ENCODE peak calls at places on chromosomes 2 and 18, in nine cellular contexts. Y is psoas muscle, Z is endodermal cell, A is ovary, L is RWPE1, Q is stomach, E is right atrium auricular region, O is cardiac muscle cell, W is hepatocyte. J is an unnamed sample.

GRCh38 chr2:230358305-230358704 is 31.3 kb downstream of the SP140L start:
- DNase-seq in Y (no peak), Z (no peak), A (no peak), L (no peak), Q (no peak), E (no peak), O (no peak), W (no peak), J (no peak)

GRCh38 chr2:23069156-23069555 is 315.8 kb upstream of the KLHL29 start:
- DNase-seq in Y (no peak), Z (no peak), A (no peak), L (no peak), Q (no peak), E (no peak), O (no peak), W (peak), J (no peak)

GRCh38 chr2:225353579-225354085 is 45.9 kb upstream of the NYAP2 start:
- DNase-seq in Y (no peak), Z (no peak), A (no peak), L (no peak), Q (no peak), E (no peak), O (no peak), W (no peak), J (no peak)

GRCh38 chr2:42359304-42359749 is 1.7 kb downstream of the COX7A2L start:
- DNase-seq in Y (no peak), Z (no peak), A (no peak), L (no peak), Q (no peak), E (no peak), O (no peak), W (no peak), J (no peak)

GRCh38 chr2:237223208-237223861 is 137.6 kb downstream of the COPS8 start:
- DNase-seq in Y (peak), Z (peak), A (peak), L (no peak), Q (no peak), E (peak), O (no peak), W (no peak), J (no peak)

GRCh38 chr2:226609361-226609760 is 190.3 kb downstream of the IRS1 start:
- DNase-seq in Y (no peak), Z (no peak), A (no peak), L (no peak), Q (no peak), E (no peak), O (no peak), W (peak), J (no peak)

GRCh38 chr2:135744761-135745314 is 3.2 kb downstream of the UBXN4 start:
- DNase-seq in Y (no peak), Z (peak), A (no peak), L (peak), Q (no peak), E (no peak), O (peak), W (peak), J (peak)

GRCh38 chr2:88067598-88067997 is at the start of gene SMYD1:
- DNase-seq in Y (peak), Z (no peak), A (no peak), L (no peak), Q (no peak), E (peak), O (peak), W (no peak), J (no peak)

GRCh38 chr2:234716271-234716670 is 219.4 kb upstream of the ARL4C start:
- DNase-seq in Y (no peak), Z (no peak), A (no peak), L (no peak), Q (no peak), E (no peak), O (no peak), W (no peak), J (no peak)

GRCh38 chr2:210955591-210955990 is 399.2 kb downstream of the CPS1 start:
- DNase-seq in Y (no peak), Z (no peak), A (no peak), L (peak), Q (no peak), E (no peak), O (no peak), W (peak), J (no peak)

GRCh38 chr2:121976912-121977311 is 221.5 kb downstream of the TSN start:
- DNase-seq in Y (no peak), Z (no peak), A (no peak), L (no peak), Q (no peak), E (no peak), O (peak), W (no peak), J (no peak)

GRCh38 chr2:10373931-10374330 is 71.2 kb downstream of the HPCAL1 start:
- DNase-seq in Y (no peak), Z (no peak), A (no peak), L (no peak), Q (no peak), E (no peak), O (no peak), W (no peak), J (no peak)

GRCh38 chr2:217491271-217491670 is 511.5 kb downstream of the TNS1 start:
- DNase-seq in Y (no peak), Z (no peak), A (no peak), L (no peak), Q (no peak), E (no peak), O (no peak), W (peak), J (no peak)

GRCh38 chr2:195445639-195446038 is 211.4 kb upstream of the SLC39A10 start:
- DNase-seq in Y (no peak), Z (no peak), A (no peak), L (no peak), Q (no peak), E (no peak), O (no peak), W (no peak), J (no peak)

GRCh38 chr18:66749475-66750035 is 145.7 kb upstream of the CDH19 start:
- DNase-seq in Y (no peak), Z (no peak), A (no peak), L (no peak), Q (no peak), E (no peak), O (no peak), W (no peak), J (no peak)

GRCh38 chr2:143730155-143730949 is 601.1 kb downstream of the ARHGAP15 start:
- DNase-seq in Y (no peak), Z (no peak), A (no peak), L (peak), Q (no peak), E (no peak), O (no peak), W (no peak), J (no peak)

GRCh38 chr2:117686699-117687098 is 127.8 kb upstream of the DDX18 start:
- DNase-seq in Y (no peak), Z (no peak), A (no peak), L (no peak), Q (no peak), E (no peak), O (no peak), W (no peak), J (no peak)

GRCh38 chr2:230925443-230925878 is 419 bp upstream of the GPR55 start:
- DNase-seq in Y (no peak), Z (peak), A (no peak), L (no peak), Q (peak), E (no peak), O (no peak), W (no peak), J (no peak)

GRCh38 chr18:74868461-74868860 is 270.8 kb downstream of the ZNF407 start:
- DNase-seq in Y (no peak), Z (peak), A (no peak), L (no peak), Q (no peak), E (no peak), O (peak), W (no peak), J (no peak)

GRCh38 chr2:172859821-172860707 is 124.4 kb downstream of the RAPGEF4 start:
- DNase-seq in Y (no peak), Z (no peak), A (no peak), L (no peak), Q (no peak), E (no peak), O (no peak), W (no peak), J (no peak)

GRCh38 chr2:172861163-172861562 is 125.5 kb downstream of the RAPGEF4 start:
- DNase-seq in Y (no peak), Z (no peak), A (no peak), L (no peak), Q (no peak), E (no peak), O (no peak), W (no peak), J (no peak)

GRCh38 chr2:172861632-172862031 is 126.0 kb downstream of the RAPGEF4 start:
- DNase-seq in Y (no peak), Z (no peak), A (no peak), L (no peak), Q (no peak), E (no peak), O (no peak), W (no peak), J (no peak)

GRCh38 chr2:172863341-172863740 is 127.7 kb downstream of the RAPGEF4 start:
- DNase-seq in Y (no peak), Z (no peak), A (no peak), L (no peak), Q (no peak), E (no peak), O (no peak), W (no peak), J (no peak)

DNA sequence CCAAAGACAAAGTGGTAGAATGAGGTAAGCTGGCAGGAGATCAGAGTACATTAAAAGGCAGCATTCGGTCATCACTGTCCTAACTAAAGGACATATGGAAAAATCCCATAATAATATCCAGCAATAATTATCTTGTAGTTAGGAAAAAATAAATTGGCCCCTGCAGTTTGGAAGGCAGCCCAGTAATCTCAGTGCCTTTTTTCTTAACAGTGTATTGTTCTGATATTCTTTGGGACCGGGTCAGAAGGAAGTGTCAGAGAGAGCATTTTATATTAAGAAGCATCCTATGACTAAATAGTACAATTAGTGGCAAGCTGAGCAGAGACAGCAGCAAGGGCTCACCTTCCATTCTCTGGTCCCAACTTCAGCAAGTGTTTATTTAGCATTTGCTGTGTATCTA is 126.4 kb downstream of the RAPGEF4 start:
- DNase-seq in Y (no peak), Z (no peak), A (no peak), L (no peak), Q (no peak), E (no peak), O (no peak), W (no peak), J (no peak)
- TF ChIP-seq CTCF in Y (no peak), Z (no peak), A (no peak), L (no peak), Q (no peak), E (no peak), O (no peak), W (no peak), J (no peak)

DNA sequence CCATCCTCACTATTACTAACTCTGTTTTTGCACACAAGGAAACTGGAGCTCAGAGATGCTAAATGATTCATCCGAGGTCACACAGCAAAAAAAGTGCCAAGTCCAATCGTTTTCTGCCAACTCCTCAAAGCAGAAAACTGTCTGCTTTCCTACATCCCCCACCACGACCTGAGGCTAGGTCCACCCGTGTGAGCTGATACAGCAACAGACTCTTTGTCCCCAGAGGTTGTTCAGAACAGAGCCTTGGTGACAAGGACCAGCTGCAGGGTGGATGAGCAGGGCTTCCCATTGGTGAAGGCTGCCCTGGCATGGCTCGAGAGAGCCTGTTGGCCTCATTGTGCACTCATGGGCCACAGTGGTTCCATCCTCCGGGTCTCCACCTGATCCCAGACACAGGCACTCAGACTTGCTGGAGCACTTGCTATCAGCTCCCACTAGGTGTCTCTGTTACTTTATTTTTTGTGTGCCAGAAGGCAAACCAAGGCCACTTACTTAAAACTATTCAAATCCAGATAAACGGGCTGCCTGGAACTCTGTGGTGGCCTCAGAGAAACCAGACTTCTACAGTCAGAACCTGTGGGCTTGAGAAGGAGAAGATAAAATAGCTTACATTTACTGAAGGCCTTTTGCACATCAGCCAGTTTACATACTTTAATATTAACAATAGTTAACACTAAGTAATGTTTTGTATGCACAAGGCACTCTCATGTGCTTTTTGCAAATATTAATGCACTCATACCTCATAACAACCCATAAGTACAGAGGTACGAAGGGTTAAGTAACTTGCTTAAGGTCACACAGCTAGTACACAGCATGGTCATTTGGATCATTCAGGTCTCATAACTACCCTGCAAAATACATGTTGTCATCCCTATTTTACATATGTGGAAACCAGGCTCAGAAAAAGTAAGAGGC is 62.9 kb upstream of the CTIF start:
- DNase-seq in Y (no peak), Z (peak), A (peak), L (peak), Q (peak), E (peak), O (peak), W (peak), J (peak)
- TF ChIP-seq CTCF in Y (peak), Z (peak), A (peak), L (peak), Q (peak), E (peak), O (peak), W (peak), J (peak)

DNA sequence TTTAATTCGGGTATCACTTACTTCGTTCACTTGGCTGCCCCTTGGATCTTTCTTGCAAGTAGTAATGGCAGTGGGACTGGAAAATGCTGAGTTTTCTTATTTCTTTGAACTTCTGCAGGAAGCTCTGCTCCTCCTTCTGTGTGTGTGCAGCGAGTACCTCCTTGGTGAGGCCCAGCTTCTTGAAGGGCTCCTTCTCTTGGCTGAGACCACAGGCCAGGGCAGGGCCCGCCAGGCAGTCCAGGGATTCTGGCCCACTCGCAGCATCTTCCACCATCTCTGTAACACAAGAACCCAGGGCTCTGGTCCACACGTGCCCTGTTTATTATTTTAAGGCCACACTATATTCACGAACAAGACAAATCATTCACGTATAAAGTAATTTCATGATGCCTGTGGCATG is 15.8 kb upstream of the HES6 start:
- DNase-seq in Y (peak), Z (no peak), A (no peak), L (no peak), Q (no peak), E (no peak), O (no peak), W (no peak), J (no peak)
- TF ChIP-seq CTCF in Y (no peak), Z (no peak), A (no peak), L (no peak), Q (no peak), E (no peak), O (no peak), W (no peak), J (no peak)

DNA sequence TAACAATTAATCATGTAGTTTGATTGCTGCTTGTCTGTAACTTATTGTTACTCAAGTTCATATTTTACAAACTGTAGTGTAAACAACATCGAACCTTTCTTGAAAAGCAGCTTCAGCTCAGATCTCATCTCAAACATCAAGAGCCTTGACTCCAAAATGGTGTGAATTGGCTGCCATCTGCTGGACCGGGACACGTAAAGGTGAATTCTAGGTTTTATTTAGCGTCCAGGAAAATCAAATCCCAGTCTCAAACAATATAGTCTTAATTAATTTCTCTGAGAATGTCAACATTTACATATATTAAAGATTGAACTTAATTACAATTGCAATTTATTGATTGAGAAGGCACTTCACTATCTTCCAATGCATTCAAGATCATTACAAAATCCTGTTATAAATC is 453.0 kb downstream of the GALR1 start:
- DNase-seq in Y (no peak), Z (peak), A (no peak), L (peak), Q (no peak), E (no peak), O (peak), W (peak), J (no peak)
- TF ChIP-seq CTCF in Y (peak), Z (peak), A (no peak), L (peak), Q (no peak), E (no peak), O (no peak), W (peak), J (peak)

DNA sequence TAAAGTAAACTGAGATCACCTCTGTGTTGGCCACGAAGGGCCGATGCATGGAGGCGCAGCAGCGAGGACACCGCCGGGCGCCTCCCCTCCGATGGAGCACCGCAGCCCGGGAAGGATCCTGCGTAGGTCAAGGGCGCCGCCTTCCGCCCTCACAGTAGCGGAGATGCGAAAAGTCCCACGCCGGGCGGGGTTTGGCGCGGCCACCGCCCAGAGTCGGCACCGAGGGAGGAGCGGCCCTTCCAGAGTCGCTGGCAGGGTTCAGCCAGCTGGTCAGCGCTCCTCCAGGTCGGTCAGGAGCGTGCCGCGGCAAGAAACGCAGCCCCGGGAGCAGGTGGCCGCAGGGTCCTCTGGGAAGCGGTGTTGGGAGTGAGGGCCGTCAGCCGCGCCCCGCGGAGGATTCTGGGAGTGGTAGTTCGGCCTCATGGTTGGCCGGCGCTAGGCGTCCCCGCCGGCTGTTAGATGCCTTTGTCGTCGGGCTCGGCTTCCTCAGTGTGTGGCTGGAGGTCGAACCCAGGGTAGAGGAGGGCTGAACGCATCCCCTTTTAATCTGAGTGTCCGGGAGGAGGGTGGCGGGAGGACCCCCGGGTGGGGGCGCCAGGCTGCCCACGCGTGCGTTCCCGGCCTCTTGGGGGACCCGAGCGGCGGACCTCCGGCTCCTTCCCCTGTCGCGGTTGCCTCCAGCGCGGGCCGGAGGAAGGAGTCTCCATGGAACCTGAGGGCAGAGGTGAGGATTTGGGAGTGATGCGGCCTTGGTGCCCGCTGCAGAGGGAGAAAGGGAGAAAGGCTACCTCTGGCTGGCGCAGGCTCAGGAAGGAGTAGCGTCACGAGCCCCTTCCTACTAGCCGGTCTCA is at the start of gene ZNF892:
- DNase-seq in Y (peak), Z (peak), A (peak), L (peak), Q (peak), E (peak), O (peak), W (peak), J (peak)
- TF ChIP-seq CTCF in Y (peak), Z (peak), A (no peak), L (peak), Q (no peak), E (no peak), O (peak), W (peak), J (peak)

DNA sequence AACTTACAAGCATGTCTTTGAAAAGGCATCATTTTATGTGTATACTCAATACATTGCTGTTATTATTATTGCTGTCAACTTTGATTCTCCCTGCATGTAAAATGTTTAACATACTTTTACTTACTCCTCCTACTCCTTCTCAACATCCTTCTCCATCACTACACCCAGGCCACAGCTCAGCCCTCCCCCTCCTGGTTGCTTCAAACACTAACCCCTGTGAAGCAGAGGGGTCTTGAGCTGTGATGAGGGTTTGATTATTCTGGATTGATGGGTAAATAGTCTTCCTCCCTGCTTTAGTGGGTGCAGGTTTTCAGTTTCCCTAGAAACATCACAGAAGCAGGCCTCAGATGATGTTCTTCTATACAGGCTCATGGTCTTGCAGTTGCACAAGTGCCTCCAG is 221.0 kb downstream of the OSR1 start:
- DNase-seq in Y (no peak), Z (peak), A (no peak), L (no peak), Q (no peak), E (no peak), O (no peak), W (no peak), J (no peak)
- TF ChIP-seq CTCF in Y (no peak), Z (peak), A (no peak), L (no peak), Q (no peak), E (no peak), O (no peak), W (no peak), J (no peak)

DNA sequence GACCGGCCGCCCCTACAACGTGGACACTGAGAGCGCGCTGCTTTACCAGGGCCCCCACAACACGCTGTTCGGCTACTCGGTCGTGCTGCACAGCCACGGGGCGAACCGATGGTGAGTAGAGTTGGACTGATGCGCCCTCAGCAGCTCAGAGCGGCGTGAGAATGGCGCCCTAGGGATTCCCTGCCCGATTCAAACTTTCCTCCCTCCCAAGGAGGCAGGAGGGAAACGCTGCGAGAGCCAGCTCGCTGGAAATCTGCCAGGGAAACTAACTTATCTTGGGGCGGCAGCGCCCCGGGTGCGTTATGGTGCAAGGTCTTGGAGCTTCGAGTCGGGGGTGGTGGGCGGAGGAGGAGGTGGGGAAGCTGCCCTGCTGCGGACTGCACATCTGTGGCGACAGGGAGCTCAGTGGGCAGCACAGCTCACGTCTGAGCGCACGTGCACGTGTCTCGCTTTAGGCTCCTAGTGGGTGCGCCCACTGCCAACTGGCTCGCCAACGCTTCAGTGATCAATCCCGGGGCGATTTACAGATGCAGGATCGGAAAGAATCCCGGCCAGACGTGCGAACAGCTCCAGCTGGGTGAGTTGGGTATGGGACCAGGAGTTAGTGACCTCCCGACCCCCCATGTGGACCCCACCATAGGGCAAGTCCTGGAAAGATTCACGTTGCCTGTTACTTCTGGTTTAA is 697 bp downstream of the ITGA4 start:
- DNase-seq in Y (peak), Z (peak), A (peak), L (no peak), Q (peak), E (no peak), O (peak), W (peak), J (no peak)
- TF ChIP-seq CTCF in Y (no peak), Z (no peak), A (no peak), L (no peak), Q (no peak), E (no peak), O (no peak), W (no peak), J (no peak)